ENCODE peak calls at places on chromosomes 12 and 14, in four cellular contexts. L, Z, A and G are unnamed samples.
A peak's percentile ranks its signal among the peaks of the same experiment; 100 is the strongest.

GRCh38 chr14:94738786-94739185 is 31.1 kb downstream of the GSC start:
- DNase-seq in Z (no peak), L (no peak), A (no peak), G (no peak)

GRCh38 chr12:89389755-89390661 is 37.7 kb upstream of the DUSP6 start:
- DNase-seq in L (no peak), A (no peak), Z (peak; percentile 62), G (no peak)

GRCh38 chr12:115064296-115064695 is 380.3 kb upstream of the TBX3 start:
- DNase-seq in L (no peak), Z (no peak), A (no peak), G (no peak)

GRCh38 chr14:53605562-53605961 is 351.1 kb downstream of the BMP4 start:
- DNase-seq in A (no peak), L (no peak), Z (no peak), G (no peak)

GRCh38 chr14:65184032-65184764 is 81.9 kb upstream of the MAX start:
- DNase-seq in L (no peak), Z (no peak), A (no peak), G (no peak)

GRCh38 chr14:102026934-102027333 is 59.9 kb downstream of the HSP90AA1 start:
- DNase-seq in A (no peak), L (no peak), Z (no peak), G (no peak)

GRCh38 chr12:132501189-132501940 is 11.4 kb downstream of the FBRSL1 start:
- DNase-seq in A (no peak), Z (no peak), L (no peak), G (no peak)

GRCh38 chr12:29858270-29858786 is 74.6 kb upstream of the TMTC1 start:
- DNase-seq in A (no peak), L (no peak), Z (no peak), G (no peak)

GRCh38 chr12:89156862-89157262 is 195.4 kb downstream of the DUSP6 start:
- DNase-seq in L (no peak), A (no peak), Z (no peak), G (no peak)

GRCh38 chr14:45249847-45250575 is 3.0 kb downstream of the MIS18BP1 start:
- DNase-seq in A (no peak), L (no peak), Z (peak; percentile 29), G (peak; percentile 87)

GRCh38 chr12:53211476-53212381 is 4.7 kb upstream of the ITGB7 start:
- DNase-seq in A (peak; percentile 69), L (no peak), Z (no peak), G (no peak)

GRCh38 chr14:98197933-98198332 is 1074.1 kb downstream of the BCL11B start:
- DNase-seq in Z (no peak), A (no peak), L (no peak), G (no peak)

GRCh38 chr12:89756100-89756637 is 47.5 kb upstream of the ATP2B1 start:
- DNase-seq in A (no peak), Z (no peak), L (no peak), G (peak; percentile 43)

GRCh38 chr12:111343181-111343580 is 25.7 kb downstream of the PHETA1 start:
- DNase-seq in A (no peak), Z (no peak), L (no peak), G (no peak)
- TF ChIP-seq REST in A (no peak), Z (no peak), L (no peak), G (no peak)

GRCh38 chr14:91061309-91061887 is 957 bp upstream of the RPS6KA5 start:
- DNase-seq in Z (no peak), L (no peak), A (no peak), G (peak; percentile 47)

GRCh38 chr14:91060472-91061308 is at the start of gene RPS6KA5:
- DNase-seq in Z (peak; percentile 100), L (peak; percentile 97), A (peak; percentile 100), G (peak; percentile 100)

GRCh38 chr14:91058017-91058675 is 2.3 kb downstream of the RPS6KA5 start:
- DNase-seq in L (no peak), A (no peak), Z (no peak), G (no peak)

GRCh38 chr14:91062600-91062999 is 2.2 kb upstream of the RPS6KA5 start:
- DNase-seq in Z (no peak), L (no peak), A (no peak), G (no peak)

DNA sequence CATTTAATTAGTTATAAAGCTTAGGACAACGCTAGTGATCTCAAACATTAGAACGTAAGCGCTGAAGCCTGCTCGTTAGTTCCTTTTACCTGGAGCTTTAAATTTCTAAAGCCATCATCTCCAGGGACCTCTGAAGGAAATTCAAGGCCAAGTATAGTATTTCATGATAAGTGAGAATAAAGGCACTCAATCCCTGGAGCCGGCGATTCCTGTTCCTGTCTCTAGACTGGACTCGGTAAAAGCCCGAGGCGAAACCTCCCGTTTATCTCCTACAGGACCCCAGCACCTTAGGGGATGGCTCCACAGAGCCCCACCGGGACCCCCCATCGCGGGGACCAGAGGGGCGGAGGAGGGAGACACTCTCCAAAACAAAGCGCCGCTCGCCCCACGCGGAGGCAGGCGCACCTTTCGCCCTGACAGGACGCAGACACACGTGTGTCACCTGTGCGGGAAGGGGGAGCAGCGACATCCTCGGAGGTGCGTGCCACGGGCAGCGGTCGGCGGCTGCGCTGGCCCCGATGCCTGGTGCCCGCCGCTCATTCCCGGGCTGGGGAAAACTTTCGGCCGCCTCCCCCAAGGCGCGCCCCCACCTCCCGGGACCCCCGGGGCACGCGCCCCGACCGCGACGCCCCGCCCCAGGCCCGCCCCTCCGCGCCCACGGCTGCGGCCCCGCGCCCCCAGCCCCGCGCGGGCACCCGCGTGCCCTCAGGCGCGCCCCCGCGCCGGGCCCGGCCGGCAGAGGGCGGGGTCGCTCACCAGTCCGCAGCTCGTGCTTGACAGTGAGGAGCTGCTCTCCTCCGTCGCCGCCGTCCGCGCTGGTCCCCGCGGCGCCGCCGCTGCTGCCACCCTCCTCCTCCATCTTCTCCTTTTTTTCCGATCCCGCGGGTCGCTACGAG is 617 bp downstream of the RPS6KA5 start:
- DNase-seq in L (peak; percentile 41), A (peak; percentile 66), Z (peak; percentile 14), G (peak; percentile 14)
- TF ChIP-seq CTCF in L (peak; percentile 40), A (peak; percentile 36), Z (no peak), G (no peak)

DNA sequence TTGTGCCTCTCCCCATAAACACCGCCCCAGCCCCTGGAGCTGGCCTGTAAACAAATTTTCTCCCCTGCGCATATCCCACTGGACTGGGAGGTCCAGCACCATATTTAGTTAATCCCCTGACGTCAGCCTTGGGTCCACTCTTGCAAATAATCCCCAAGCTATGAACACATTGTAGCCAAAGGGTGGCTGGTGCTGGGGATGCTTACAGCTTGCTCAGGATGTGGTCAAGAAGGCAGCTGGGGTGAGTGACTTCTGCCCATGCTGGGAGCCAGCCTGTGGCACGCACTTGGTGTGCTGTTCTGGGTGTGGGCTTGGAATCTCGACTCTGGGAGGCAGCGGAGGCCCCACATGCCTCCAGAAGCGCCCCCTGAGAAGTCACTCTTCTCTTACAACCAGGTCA is 32.1 kb downstream of the CMKLR1 start:
- DNase-seq in A (no peak), Z (no peak), L (no peak), G (no peak)
- H3K27ac ChIP-seq in A (no peak overlapping the region), Z (no peak overlapping the region), L (no peak overlapping the region), G (no peak overlapping the region)

DNA sequence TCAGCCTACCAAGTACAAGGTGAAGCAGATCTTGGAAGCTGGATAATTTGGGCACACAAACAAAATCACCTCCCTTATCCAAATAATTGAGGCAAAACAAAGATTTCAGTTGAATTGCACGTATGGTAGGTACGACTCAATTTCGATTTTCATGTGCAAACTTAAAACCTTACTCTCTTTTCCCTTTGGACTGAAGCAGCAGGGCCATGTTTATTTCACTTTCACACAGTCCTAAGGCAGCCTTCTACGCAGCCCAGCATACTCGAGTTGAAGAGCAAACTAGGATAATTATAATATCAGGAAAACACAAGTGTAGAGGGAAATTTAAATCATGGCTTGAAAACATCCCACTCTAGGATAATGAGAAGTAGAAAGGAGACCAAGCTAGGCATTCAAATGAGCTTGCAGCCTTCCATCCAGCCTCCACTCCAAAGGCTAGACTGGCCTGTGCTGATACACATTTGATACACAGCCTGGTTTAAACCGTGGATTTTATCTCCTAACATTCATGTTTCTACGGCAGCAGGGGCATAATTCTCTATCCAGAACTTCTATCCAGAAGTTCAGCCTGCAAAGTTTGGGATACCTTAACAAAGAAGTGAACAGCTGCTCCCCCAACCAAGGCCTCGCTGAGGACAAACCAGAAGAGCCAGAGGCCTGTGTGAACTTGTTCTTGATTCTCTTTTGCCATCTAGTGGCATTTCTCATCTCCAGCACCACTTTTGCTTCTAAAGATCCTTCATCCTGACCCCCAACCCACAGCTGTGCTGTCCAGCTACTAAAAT is 2.4 kb upstream of the RNASE7 start:
- DNase-seq in L (peak; percentile 66), A (peak; percentile 90), Z (peak; percentile 85), G (peak; percentile 53)
- TF ChIP-seq REST in L (no peak), A (no peak), Z (no peak), G (no peak)

GRCh38 chr12:106907411-106907810 is 48.3 kb upstream of the TMEM263 start:
- DNase-seq in L (no peak), A (peak; percentile 23), Z (no peak), G (no peak)
- TF ChIP-seq CTCF in L (no peak), A (peak; percentile 29), Z (peak; percentile 38), G (no peak)

DNA sequence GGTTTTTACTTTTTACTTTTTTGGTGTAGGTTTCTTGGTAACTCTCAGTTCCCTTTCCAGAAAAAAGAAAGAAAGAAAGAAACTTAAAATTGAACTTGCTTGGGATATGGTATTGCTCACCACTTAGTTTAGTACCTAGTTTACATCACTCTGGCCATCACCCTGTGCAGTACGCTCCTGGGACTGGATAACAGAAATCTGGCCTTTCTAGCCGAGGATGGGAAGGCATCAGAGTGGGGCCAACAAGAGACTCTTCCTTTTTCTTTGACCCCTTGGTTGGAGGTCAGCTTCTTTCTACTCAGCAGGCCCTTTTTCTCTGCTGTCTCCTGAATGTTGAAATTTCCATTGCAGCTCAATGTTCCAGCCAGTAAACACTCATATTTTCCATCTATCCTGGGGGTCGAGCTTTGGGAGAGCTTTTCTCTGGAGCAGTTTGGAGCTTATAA is 156.6 kb downstream of the TGFB3 start:
- DNase-seq in Z (peak; percentile 15), A (no peak), L (no peak), G (no peak)
- H3K27ac ChIP-seq in Z (peak overlapping the region; percentile 83), A (no peak overlapping the region), L (no peak overlapping the region), G (no peak overlapping the region)

DNA sequence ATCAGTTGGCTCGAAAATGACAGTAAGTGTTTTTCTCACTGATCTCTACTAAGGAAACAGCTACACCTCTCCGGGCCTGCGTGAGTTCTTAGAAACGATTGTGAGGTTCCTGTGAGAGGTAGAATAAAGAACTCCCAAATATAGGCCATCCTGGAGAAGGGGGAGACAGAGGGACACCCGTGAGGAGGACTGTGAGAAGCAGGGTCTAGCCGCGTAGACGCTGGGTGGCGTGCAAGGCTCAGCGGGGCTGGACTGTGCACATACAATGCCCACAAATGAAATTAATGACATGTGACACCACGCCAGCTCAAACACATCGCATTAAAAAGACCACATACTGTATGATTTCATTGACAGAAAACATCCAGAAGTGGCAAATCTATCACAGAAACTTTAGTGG is 509.4 kb downstream of the TMEM132D start:
- DNase-seq in L (no peak), A (no peak), Z (no peak), G (no peak)
- TF ChIP-seq REST in L (no peak), A (no peak), Z (no peak), G (no peak)